ENCODE peak calls at places on chromosome 16, in nine cellular contexts. One of them, this sample, is unnamed.

GRCh38 chr16:70800306-70800705 is 652 bp downstream of the VAC14 start:
- DNase-seq in cardiac fibroblast: no peak
- DNase-seq in endothelial cell of umbilical vein: no peak
- DNase-seq in foreskin fibroblast: no peak
- DNase-seq in PC-3: no peak
- DNase-seq in choroid plexus epithelial cell: no peak
- DNase-seq in WTC11: no peak
- DNase-seq in MCF 10A: no peak
- DNase-seq in thoracic aorta: no peak
- DNase-seq in this sample: no peak

GRCh38 chr16:80466024-80466986 is 74.5 kb upstream of the DYNLRB2 start:
- DNase-seq in cardiac fibroblast: peak
- DNase-seq in endothelial cell of umbilical vein: peak
- DNase-seq in foreskin fibroblast: peak
- DNase-seq in PC-3: peak
- DNase-seq in choroid plexus epithelial cell: peak
- DNase-seq in WTC11: peak
- DNase-seq in MCF 10A: peak
- DNase-seq in thoracic aorta: no peak
- DNase-seq in this sample: peak

GRCh38 chr16:9966569-9967157 is 215.6 kb downstream of the GRIN2A start:
- DNase-seq in cardiac fibroblast: no peak
- DNase-seq in endothelial cell of umbilical vein: no peak
- DNase-seq in foreskin fibroblast: peak
- DNase-seq in PC-3: peak
- DNase-seq in choroid plexus epithelial cell: no peak
- DNase-seq in WTC11: no peak
- DNase-seq in MCF 10A: no peak
- DNase-seq in thoracic aorta: no peak
- DNase-seq in this sample: peak

GRCh38 chr16:69150146-69150865 is 17.9 kb downstream of the UTP4 start:
- DNase-seq in cardiac fibroblast: peak
- DNase-seq in endothelial cell of umbilical vein: peak
- DNase-seq in foreskin fibroblast: peak
- DNase-seq in PC-3: peak
- DNase-seq in choroid plexus epithelial cell: peak
- DNase-seq in WTC11: peak
- DNase-seq in MCF 10A: peak
- DNase-seq in thoracic aorta: peak
- DNase-seq in this sample: peak

GRCh38 chr16:87453326-87453725 is 39.5 kb downstream of the ZCCHC14 start:
- DNase-seq in cardiac fibroblast: no peak
- DNase-seq in endothelial cell of umbilical vein: no peak
- DNase-seq in foreskin fibroblast: no peak
- DNase-seq in PC-3: no peak
- DNase-seq in choroid plexus epithelial cell: no peak
- DNase-seq in WTC11: no peak
- DNase-seq in MCF 10A: no peak
- DNase-seq in thoracic aorta: no peak
- DNase-seq in this sample: no peak

GRCh38 chr16:81521141-81521626 is 76.6 kb downstream of the CMIP start:
- DNase-seq in cardiac fibroblast: no peak
- DNase-seq in endothelial cell of umbilical vein: no peak
- DNase-seq in foreskin fibroblast: no peak
- DNase-seq in PC-3: no peak
- DNase-seq in choroid plexus epithelial cell: no peak
- DNase-seq in WTC11: no peak
- DNase-seq in MCF 10A: no peak
- DNase-seq in thoracic aorta: no peak
- DNase-seq in this sample: no peak

GRCh38 chr16:14635394-14636145 is 2.8 kb downstream of the BFAR start:
- DNase-seq in cardiac fibroblast: no peak
- DNase-seq in endothelial cell of umbilical vein: no peak
- DNase-seq in foreskin fibroblast: no peak
- DNase-seq in PC-3: no peak
- DNase-seq in choroid plexus epithelial cell: no peak
- DNase-seq in WTC11: no peak
- DNase-seq in MCF 10A: no peak
- DNase-seq in thoracic aorta: no peak
- DNase-seq in this sample: no peak

GRCh38 chr16:6929868-6930267 is 402.8 kb upstream of the RBFOX1 start:
- DNase-seq in cardiac fibroblast: no peak
- DNase-seq in endothelial cell of umbilical vein: no peak
- DNase-seq in foreskin fibroblast: no peak
- DNase-seq in PC-3: no peak
- DNase-seq in choroid plexus epithelial cell: no peak
- DNase-seq in WTC11: no peak
- DNase-seq in MCF 10A: no peak
- DNase-seq in thoracic aorta: no peak
- DNase-seq in this sample: no peak

GRCh38 chr16:50709061-50709695 is 15.8 kb downstream of the NOD2 start:
- DNase-seq in cardiac fibroblast: no peak
- DNase-seq in endothelial cell of umbilical vein: no peak
- DNase-seq in foreskin fibroblast: no peak
- DNase-seq in PC-3: no peak
- DNase-seq in choroid plexus epithelial cell: no peak
- DNase-seq in WTC11: no peak
- DNase-seq in MCF 10A: no peak
- DNase-seq in thoracic aorta: no peak
- DNase-seq in this sample: no peak

GRCh38 chr16:68506331-68507053 is 32.6 kb upstream of the ZFP90 start:
- DNase-seq in cardiac fibroblast: no peak
- DNase-seq in endothelial cell of umbilical vein: no peak
- DNase-seq in foreskin fibroblast: peak
- DNase-seq in PC-3: no peak
- DNase-seq in choroid plexus epithelial cell: peak
- DNase-seq in WTC11: no peak
- DNase-seq in MCF 10A: no peak
- DNase-seq in thoracic aorta: no peak
- DNase-seq in this sample: peak

GRCh38 chr16:9199312-9199711 is 107.9 kb downstream of the HAPSTR1 start:
- DNase-seq in cardiac fibroblast: no peak
- DNase-seq in endothelial cell of umbilical vein: no peak
- DNase-seq in foreskin fibroblast: peak
- DNase-seq in PC-3: no peak
- DNase-seq in choroid plexus epithelial cell: no peak
- DNase-seq in WTC11: no peak
- DNase-seq in MCF 10A: no peak
- DNase-seq in thoracic aorta: no peak
- DNase-seq in this sample: no peak

GRCh38 chr16:85911531-85911930 is 12.6 kb downstream of the IRF8 start:
- DNase-seq in cardiac fibroblast: no peak
- DNase-seq in endothelial cell of umbilical vein: no peak
- DNase-seq in foreskin fibroblast: no peak
- DNase-seq in PC-3: no peak
- DNase-seq in choroid plexus epithelial cell: no peak
- DNase-seq in WTC11: no peak
- DNase-seq in MCF 10A: no peak
- DNase-seq in thoracic aorta: no peak
- DNase-seq in this sample: no peak

GRCh38 chr16:72169708-72170107 is 2.2 kb downstream of the PMFBP1 start:
- DNase-seq in cardiac fibroblast: no peak
- DNase-seq in endothelial cell of umbilical vein: no peak
- DNase-seq in foreskin fibroblast: no peak
- DNase-seq in PC-3: no peak
- DNase-seq in choroid plexus epithelial cell: no peak
- DNase-seq in WTC11: no peak
- DNase-seq in MCF 10A: no peak
- DNase-seq in thoracic aorta: no peak
- DNase-seq in this sample: no peak

GRCh38 chr16:81513204-81514040 is 68.8 kb downstream of the CMIP start:
- DNase-seq in cardiac fibroblast: peak
- DNase-seq in endothelial cell of umbilical vein: peak
- DNase-seq in foreskin fibroblast: no peak
- DNase-seq in PC-3: no peak
- DNase-seq in choroid plexus epithelial cell: peak
- DNase-seq in WTC11: peak
- DNase-seq in MCF 10A: no peak
- DNase-seq in thoracic aorta: no peak
- DNase-seq in this sample: no peak

GRCh38 chr16:27347930-27348685 is 34.3 kb downstream of the IL4R start:
- DNase-seq in cardiac fibroblast: no peak
- DNase-seq in endothelial cell of umbilical vein: no peak
- DNase-seq in foreskin fibroblast: no peak
- DNase-seq in PC-3: no peak
- DNase-seq in choroid plexus epithelial cell: no peak
- DNase-seq in WTC11: no peak
- DNase-seq in MCF 10A: peak
- DNase-seq in thoracic aorta: no peak
- DNase-seq in this sample: no peak

GRCh38 chr16:85545227-85545818 is 67.8 kb upstream of the GSE1 start:
- DNase-seq in cardiac fibroblast: no peak
- DNase-seq in endothelial cell of umbilical vein: no peak
- DNase-seq in foreskin fibroblast: no peak
- DNase-seq in PC-3: no peak
- DNase-seq in choroid plexus epithelial cell: no peak
- DNase-seq in WTC11: no peak
- DNase-seq in MCF 10A: no peak
- DNase-seq in thoracic aorta: no peak
- DNase-seq in this sample: no peak

GRCh38 chr16:85987750-85988078 is 88.8 kb downstream of the IRF8 start:
- DNase-seq in cardiac fibroblast: peak
- DNase-seq in endothelial cell of umbilical vein: no peak
- DNase-seq in foreskin fibroblast: no peak
- DNase-seq in PC-3: no peak
- DNase-seq in choroid plexus epithelial cell: no peak
- DNase-seq in WTC11: no peak
- DNase-seq in MCF 10A: no peak
- DNase-seq in thoracic aorta: no peak
- DNase-seq in this sample: no peak

GRCh38 chr16:75377971-75378386 is 55.3 kb downstream of the CFDP1 start:
- DNase-seq in cardiac fibroblast: peak
- DNase-seq in endothelial cell of umbilical vein: peak
- DNase-seq in foreskin fibroblast: peak
- DNase-seq in PC-3: peak
- DNase-seq in choroid plexus epithelial cell: peak
- DNase-seq in WTC11: peak
- DNase-seq in MCF 10A: peak
- DNase-seq in thoracic aorta: no peak
- DNase-seq in this sample: peak

GRCh38 chr16:11796227-11797165 is 562 bp downstream of the ZC3H7A start:
- DNase-seq in cardiac fibroblast: peak
- DNase-seq in endothelial cell of umbilical vein: peak
- DNase-seq in foreskin fibroblast: peak
- DNase-seq in PC-3: peak
- DNase-seq in choroid plexus epithelial cell: peak
- DNase-seq in WTC11: peak
- DNase-seq in MCF 10A: peak
- DNase-seq in thoracic aorta: no peak
- DNase-seq in this sample: peak

GRCh38 chr16:22194707-22195444 is 11.2 kb upstream of the EEF2K start:
- DNase-seq in cardiac fibroblast: no peak
- DNase-seq in endothelial cell of umbilical vein: no peak
- DNase-seq in foreskin fibroblast: no peak
- DNase-seq in PC-3: no peak
- DNase-seq in choroid plexus epithelial cell: no peak
- DNase-seq in WTC11: no peak
- DNase-seq in MCF 10A: no peak
- DNase-seq in thoracic aorta: no peak
- DNase-seq in this sample: no peak

GRCh38 chr16:22202261-22202637 is 3.8 kb upstream of the EEF2K start:
- DNase-seq in cardiac fibroblast: no peak
- DNase-seq in endothelial cell of umbilical vein: no peak
- DNase-seq in foreskin fibroblast: no peak
- DNase-seq in PC-3: no peak
- DNase-seq in choroid plexus epithelial cell: no peak
- DNase-seq in WTC11: no peak
- DNase-seq in MCF 10A: no peak
- DNase-seq in thoracic aorta: no peak
- DNase-seq in this sample: no peak

GRCh38 chr16:22195695-22196558 is 10.2 kb upstream of the EEF2K start:
- DNase-seq in cardiac fibroblast: peak
- DNase-seq in endothelial cell of umbilical vein: peak
- DNase-seq in foreskin fibroblast: peak
- DNase-seq in PC-3: peak
- DNase-seq in choroid plexus epithelial cell: peak
- DNase-seq in WTC11: peak
- DNase-seq in MCF 10A: peak
- DNase-seq in thoracic aorta: peak
- DNase-seq in this sample: peak

GRCh38 chr16:22195445-22195694 is 10.7 kb upstream of the EEF2K start:
- DNase-seq in cardiac fibroblast: no peak
- DNase-seq in endothelial cell of umbilical vein: no peak
- DNase-seq in foreskin fibroblast: no peak
- DNase-seq in PC-3: no peak
- DNase-seq in choroid plexus epithelial cell: no peak
- DNase-seq in WTC11: no peak
- DNase-seq in MCF 10A: no peak
- DNase-seq in thoracic aorta: no peak
- DNase-seq in this sample: no peak

GRCh38 chr16:22198547-22199293 is 7.4 kb upstream of the EEF2K start:
- DNase-seq in cardiac fibroblast: no peak
- DNase-seq in endothelial cell of umbilical vein: no peak
- DNase-seq in foreskin fibroblast: peak
- DNase-seq in PC-3: no peak
- DNase-seq in choroid plexus epithelial cell: no peak
- DNase-seq in WTC11: no peak
- DNase-seq in MCF 10A: peak
- DNase-seq in thoracic aorta: no peak
- DNase-seq in this sample: no peak
- TF ChIP-seq CTCF in cardiac fibroblast: no peak
- TF ChIP-seq CTCF in endothelial cell of umbilical vein: no peak
- TF ChIP-seq CTCF in foreskin fibroblast: no peak
- TF ChIP-seq CTCF in PC-3: no peak
- TF ChIP-seq CTCF in choroid plexus epithelial cell: peak
- TF ChIP-seq CTCF in WTC11: no peak
- TF ChIP-seq CTCF in MCF 10A: no peak
- TF ChIP-seq CTCF in thoracic aorta: no peak
- TF ChIP-seq CTCF in this sample: peak

GRCh38 chr16:30949655-30950515 is 1.0 kb downstream of the ORAI3 start:
- DNase-seq in cardiac fibroblast: peak
- DNase-seq in endothelial cell of umbilical vein: peak
- DNase-seq in foreskin fibroblast: peak
- DNase-seq in PC-3: peak
- DNase-seq in choroid plexus epithelial cell: peak
- DNase-seq in WTC11: peak
- DNase-seq in MCF 10A: peak
- DNase-seq in thoracic aorta: no peak
- DNase-seq in this sample: peak
- TF ChIP-seq CTCF in cardiac fibroblast: no peak
- TF ChIP-seq CTCF in endothelial cell of umbilical vein: no peak
- TF ChIP-seq CTCF in foreskin fibroblast: no peak
- TF ChIP-seq CTCF in PC-3: no peak
- TF ChIP-seq CTCF in choroid plexus epithelial cell: no peak
- TF ChIP-seq CTCF in WTC11: no peak
- TF ChIP-seq CTCF in MCF 10A: no peak
- TF ChIP-seq CTCF in thoracic aorta: no peak
- TF ChIP-seq CTCF in this sample: peak

GRCh38 chr16:56956756-56957155 is 5.0 kb upstream of the CETP start:
- DNase-seq in cardiac fibroblast: no peak
- DNase-seq in endothelial cell of umbilical vein: no peak
- DNase-seq in foreskin fibroblast: no peak
- DNase-seq in PC-3: no peak
- DNase-seq in choroid plexus epithelial cell: no peak
- DNase-seq in WTC11: no peak
- DNase-seq in MCF 10A: no peak
- DNase-seq in thoracic aorta: no peak
- DNase-seq in this sample: no peak
- TF ChIP-seq CTCF in cardiac fibroblast: peak
- TF ChIP-seq CTCF in endothelial cell of umbilical vein: no peak
- TF ChIP-seq CTCF in foreskin fibroblast: no peak
- TF ChIP-seq CTCF in PC-3: peak
- TF ChIP-seq CTCF in choroid plexus epithelial cell: peak
- TF ChIP-seq CTCF in WTC11: no peak
- TF ChIP-seq CTCF in MCF 10A: no peak
- TF ChIP-seq CTCF in thoracic aorta: no peak
- TF ChIP-seq CTCF in this sample: peak

GRCh38 chr16:3087243-3087791 is 11.8 kb downstream of the ZSCAN10 start:
- DNase-seq in cardiac fibroblast: peak
- DNase-seq in endothelial cell of umbilical vein: peak
- DNase-seq in foreskin fibroblast: no peak
- DNase-seq in PC-3: no peak
- DNase-seq in choroid plexus epithelial cell: no peak
- DNase-seq in WTC11: peak
- DNase-seq in MCF 10A: no peak
- DNase-seq in thoracic aorta: no peak
- DNase-seq in this sample: no peak
- TF ChIP-seq CTCF in cardiac fibroblast: peak
- TF ChIP-seq CTCF in endothelial cell of umbilical vein: peak
- TF ChIP-seq CTCF in foreskin fibroblast: no peak
- TF ChIP-seq CTCF in PC-3: peak
- TF ChIP-seq CTCF in choroid plexus epithelial cell: peak
- TF ChIP-seq CTCF in WTC11: no peak
- TF ChIP-seq CTCF in MCF 10A: peak
- TF ChIP-seq CTCF in thoracic aorta: no peak
- TF ChIP-seq CTCF in this sample: peak